ENCODE peak calls at places on chromosomes 16 and 17, in eight cellular contexts. T, H, N, Y, A, Q, M and F are unnamed samples.

GRCh38 chr16:79810449-79811189 is 210.1 kb upstream of the MAF start:
- DNase-seq in T (no peak), H (no peak), N (no peak), Y (no peak), A (no peak), Q (no peak), M (no peak), F (no peak)

GRCh38 chr16:85423631-85424030 is 189.5 kb upstream of the GSE1 start:
- DNase-seq in T (no peak), H (no peak), N (peak; percentile 18), Y (no peak), A (peak; percentile 60), Q (no peak), M (no peak), F (no peak)

GRCh38 chr17:42472709-42473521 is 14.2 kb downstream of the ATP6V0A1 start:
- DNase-seq in T (no peak), H (no peak), N (no peak), Y (no peak), A (no peak), Q (no peak), M (no peak), F (no peak)

GRCh38 chr16:50821586-50821985 is 79.7 kb downstream of the CYLD start:
- DNase-seq in T (no peak), H (no peak), N (no peak), Y (no peak), A (no peak), Q (no peak), M (no peak), F (no peak)

GRCh38 chr16:62201911-62202310 is 165.7 kb upstream of the CDH8 start:
- DNase-seq in T (no peak), H (no peak), N (no peak), Y (no peak), A (no peak), Q (no peak), M (no peak), F (no peak)

GRCh38 chr17:50954641-50955121 is 88.5 kb upstream of the TOB1 start:
- DNase-seq in T (no peak), H (no peak), N (no peak), Y (no peak), A (no peak), Q (no peak), M (no peak), F (no peak)

GRCh38 chr17:47620503-47621245 is 29.0 kb upstream of the KPNB1 start:
- DNase-seq in T (no peak), H (no peak), N (no peak), Y (no peak), A (no peak), Q (no peak), M (no peak), F (no peak)

GRCh38 chr17:35804658-35805192 is 4.6 kb upstream of the TAF15 start:
- DNase-seq in T (peak; percentile 59), H (peak; percentile 44), N (no peak), Y (peak; percentile 50), A (peak; percentile 73), Q (peak; percentile 47), M (peak; percentile 48), F (no peak)

GRCh38 chr17:77210331-77210730 is 69.6 kb downstream of the SEC14L1 start:
- DNase-seq in T (no peak), H (no peak), N (no peak), Y (peak; percentile 23), A (no peak), Q (no peak), M (no peak), F (peak; percentile 69)

GRCh38 chr16:31010539-31010938 is at the start of gene STX1B:
- DNase-seq in T (no peak), H (no peak), N (no peak), Y (peak; percentile 21), A (no peak), Q (no peak), M (no peak), F (no peak)

GRCh38 chr16:29151317-29151716 is 166.5 kb downstream of the LAT start:
- DNase-seq in T (no peak), H (no peak), N (no peak), Y (no peak), A (no peak), Q (no peak), M (no peak), F (no peak)
- H3K27me3 ChIP-seq in T (no peaks in the 10 kb centered on the region), H (no peaks in the 10 kb centered on the region), N (no peaks in the 10 kb centered on the region), Y (no peaks in the 10 kb centered on the region), A (no peaks in the 10 kb centered on the region), Q (no peaks in the 10 kb centered on the region), M (no peaks in the 10 kb centered on the region), F (no peaks in the 10 kb centered on the region)

GRCh38 chr16:69330286-69331109 is at the start of gene PDF:
- DNase-seq in T (peak; percentile 87), H (peak; percentile 94), N (peak; percentile 92), Y (peak; percentile 95), A (peak; percentile 96), Q (peak; percentile 84), M (peak; percentile 34), F (peak; percentile 97)

GRCh38 chr16:69328854-69329316 is 1.5 kb downstream of the PDF start:
- DNase-seq in T (no peak), H (no peak), N (no peak), Y (no peak), A (peak; percentile 39), Q (no peak), M (no peak), F (no peak)

GRCh38 chr16:69326172-69326873 is 4.1 kb downstream of the PDF start:
- DNase-seq in T (no peak), H (no peak), N (no peak), Y (peak; percentile 62), A (no peak), Q (no peak), M (no peak), F (no peak)

GRCh38 chr16:69327585-69328310 is 2.6 kb downstream of the PDF start:
- DNase-seq in T (no peak), H (no peak), N (no peak), Y (no peak), A (peak; percentile 28), Q (no peak), M (no peak), F (no peak)

DNA sequence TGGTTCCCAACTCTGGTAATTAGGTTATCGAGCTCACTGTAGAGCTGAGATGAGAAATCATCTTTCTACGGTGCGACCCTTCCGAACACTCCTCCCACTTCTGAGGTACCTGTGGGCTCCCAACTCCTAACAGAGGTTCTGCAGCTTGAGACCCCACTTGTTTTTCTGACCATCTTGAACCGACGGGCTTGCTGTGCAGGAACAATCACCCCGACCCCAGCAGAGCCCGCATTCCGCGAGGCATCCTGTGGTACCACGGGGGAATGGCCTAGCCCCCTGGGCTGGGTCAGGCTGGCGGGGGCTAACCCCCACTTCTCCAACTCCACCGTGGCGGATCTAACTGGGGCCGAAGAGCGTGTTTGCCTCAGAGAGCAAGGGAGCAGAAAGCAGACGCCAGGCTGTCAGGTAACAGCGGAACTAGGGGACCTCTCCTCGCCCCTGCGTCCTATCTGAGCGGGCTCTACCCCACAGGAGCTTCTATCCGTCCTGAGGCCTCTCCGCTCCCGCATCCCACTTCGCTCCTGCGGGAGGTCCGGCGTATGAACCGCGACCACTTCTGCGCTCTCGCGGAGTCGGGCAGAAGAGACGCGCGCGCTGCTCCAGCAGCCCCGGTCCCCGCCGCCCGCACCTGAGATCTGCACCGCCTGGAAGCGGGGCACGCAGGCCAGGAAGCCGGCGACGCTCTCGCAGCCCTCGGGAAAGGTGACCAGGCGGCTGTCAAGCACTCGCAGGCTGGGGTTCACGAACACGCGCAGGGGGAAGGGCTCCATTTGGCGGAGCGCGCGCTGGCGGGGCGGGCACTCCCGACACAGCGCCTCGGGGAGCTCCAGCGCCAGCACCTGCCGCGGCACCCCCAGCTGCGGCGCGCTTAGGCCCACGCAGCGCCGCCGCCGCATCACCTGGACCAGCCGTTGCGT is 761 bp downstream of the PDF start:
- DNase-seq in T (no peak), H (no peak), N (peak; percentile 28), Y (peak; percentile 39), A (peak; percentile 68), Q (no peak), M (no peak), F (no peak)
- TF ChIP-seq EP300 in T (no peak), H (no peak), N (no peak), Y (no peak), A (no peak), Q (no peak), M (no peak), F (no peak)

GRCh38 chr17:66833201-66833600 is 1.7 kb upstream of the CACNG5 start:
- DNase-seq in T (no peak), H (no peak), N (no peak), Y (no peak), A (peak; percentile 44), Q (no peak), M (no peak), F (peak; percentile 20)
- H3K27ac ChIP-seq in T (no peak overlapping the region), H (no peak overlapping the region), N (no peak overlapping the region), Y (no peak overlapping the region), A (no peak overlapping the region), Q (no peak overlapping the region), M (no peak overlapping the region), F (no peak overlapping the region)

GRCh38 chr16:3038896-3039295 is 2.2 kb upstream of the BICDL2 start:
- DNase-seq in T (no peak), H (no peak), N (no peak), Y (peak; percentile 84), A (no peak), Q (no peak), M (no peak), F (no peak)

GRCh38 chr16:3035972-3036725 is 595 bp downstream of the BICDL2 start:
- DNase-seq in T (no peak), H (peak; percentile 79), N (no peak), Y (peak; percentile 72), A (no peak), Q (no peak), M (no peak), F (no peak)

GRCh38 chr16:3036726-3037315 is at the start of gene BICDL2:
- DNase-seq in T (no peak), H (peak; percentile 74), N (no peak), Y (peak; percentile 87), A (no peak), Q (no peak), M (no peak), F (no peak)

GRCh38 chr16:3035289-3035971 is 1.3 kb downstream of the BICDL2 start:
- DNase-seq in T (no peak), H (no peak), N (no peak), Y (no peak), A (no peak), Q (no peak), M (no peak), F (no peak)

GRCh38 chr16:3038256-3038655 is 1.5 kb upstream of the BICDL2 start:
- DNase-seq in T (no peak), H (peak; percentile 88), N (no peak), Y (peak; percentile 79), A (no peak), Q (no peak), M (no peak), F (no peak)
- H3K27me3 ChIP-seq in T (peaks cover 96% of the 10 kb centered on the region), H (peaks cover 98% of the 10 kb centered on the region), N (no peaks in the 10 kb centered on the region), Y (peaks cover 69% of the 10 kb centered on the region), A (peaks cover 68% of the 10 kb centered on the region), Q (no peaks in the 10 kb centered on the region), M (peaks cover 8% of the 10 kb centered on the region), F (peaks cover 85% of the 10 kb centered on the region)

DNA sequence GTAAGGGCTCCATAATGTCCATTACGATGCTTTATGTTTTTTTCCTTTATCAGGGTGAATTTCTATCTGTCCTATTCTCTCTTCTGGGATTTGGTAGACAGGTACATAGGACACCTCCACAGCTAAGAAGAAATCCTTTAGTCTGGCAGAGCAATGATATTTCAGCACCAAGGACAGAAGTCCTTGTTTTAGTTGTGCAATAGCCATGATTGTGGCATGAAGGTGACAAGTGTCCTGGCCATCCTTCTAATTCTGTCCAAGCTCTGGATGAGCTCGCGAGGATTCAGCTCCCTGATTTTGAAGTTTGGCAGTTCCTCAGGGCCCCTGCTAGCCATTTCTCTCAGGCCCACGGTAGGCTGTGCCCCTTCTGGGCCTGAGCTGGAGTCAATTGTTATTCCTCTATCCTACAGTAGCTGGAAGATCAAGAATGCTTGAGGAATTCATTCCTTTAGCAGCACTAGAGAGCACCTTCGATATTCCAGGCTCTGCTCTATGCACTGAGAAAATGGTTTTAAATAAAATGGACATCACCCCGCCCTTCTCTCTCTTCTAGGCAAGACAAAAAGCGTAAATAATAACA is 320.8 kb downstream of the XYLT1 start:
- DNase-seq in T (no peak), H (no peak), N (no peak), Y (no peak), A (no peak), Q (no peak), M (no peak), F (no peak)
- TF ChIP-seq EP300 in T (no peak), H (no peak), N (no peak), Y (no peak), A (no peak), Q (no peak), M (no peak), F (no peak)